ENCODE peak calls at places on chromosomes 4 and X, in six cellular contexts. S is adipocyte, J is tibial artery, G is trophoblast cell, F is GM23248, O is breast epithelium. E is an unnamed sample.

GRCh38 chrX:65273152-65273551 is 261.4 kb downstream of the LAS1L start:
- DNase-seq in S (no peak), J (no peak), G (no peak), F (no peak), O (no peak), E (no peak)

GRCh38 chr4:165070560-165070959 is 16.9 kb downstream of the TRIM75 start:
- DNase-seq in S (no peak), J (no peak), G (no peak), F (no peak), O (no peak), E (no peak)

GRCh38 chr4:3212391-3213100 is 36.4 kb upstream of the MSANTD1 start:
- DNase-seq in S (no peak), J (peak; percentile 9), G (no peak), F (no peak), O (no peak), E (peak; percentile 5)

GRCh38 chr4:149708513-149709175 is 107.0 kb downstream of the IQCM start:
- DNase-seq in S (peak; percentile 18), J (no peak), G (no peak), F (peak; percentile 71), O (no peak), E (no peak)

GRCh38 chr4:47856713-47857112 is 18.8 kb upstream of the CORIN start:
- DNase-seq in S (no peak), J (no peak), G (no peak), F (no peak), O (no peak), E (no peak)

GRCh38 chr4:80336582-80336981 is 1.1 kb downstream of the CFAP299 start:
- DNase-seq in S (peak; percentile 56), J (no peak), G (peak; percentile 21), F (peak; percentile 56), O (no peak), E (peak; percentile 32)

GRCh38 chr4:159101983-159102622 is 776 bp upstream of the RAPGEF2 start:
- DNase-seq in S (peak; percentile 13), J (no peak), G (peak; percentile 5), F (peak; percentile 41), O (no peak), E (no peak)

GRCh38 chr4:41060352-41061318 is 153.7 kb downstream of the APBB2 start:
- DNase-seq in S (no peak), J (no peak), G (no peak), F (peak; percentile 62), O (no peak), E (no peak)

GRCh38 chr4:15586046-15586445 is 69.1 kb downstream of the FBXL5 start:
- DNase-seq in S (peak; percentile 33), J (no peak), G (no peak), F (peak; percentile 4), O (no peak), E (no peak)

GRCh38 chr4:161428180-161428965 is 735.4 kb downstream of the FSTL5 start:
- DNase-seq in S (no peak), J (no peak), G (no peak), F (no peak), O (no peak), E (no peak)

GRCh38 chr4:182770969-182771330 is 146.2 kb downstream of the DCTD start:
- DNase-seq in S (no peak), J (no peak), G (no peak), F (no peak), O (no peak), E (no peak)

GRCh38 chrX:4547218-4547836 is 833.9 kb upstream of the PRKX start:
- DNase-seq in S (peak; percentile 57), J (no peak), G (peak; percentile 19), F (peak; percentile 21), O (no peak), E (peak; percentile 31)

DNA sequence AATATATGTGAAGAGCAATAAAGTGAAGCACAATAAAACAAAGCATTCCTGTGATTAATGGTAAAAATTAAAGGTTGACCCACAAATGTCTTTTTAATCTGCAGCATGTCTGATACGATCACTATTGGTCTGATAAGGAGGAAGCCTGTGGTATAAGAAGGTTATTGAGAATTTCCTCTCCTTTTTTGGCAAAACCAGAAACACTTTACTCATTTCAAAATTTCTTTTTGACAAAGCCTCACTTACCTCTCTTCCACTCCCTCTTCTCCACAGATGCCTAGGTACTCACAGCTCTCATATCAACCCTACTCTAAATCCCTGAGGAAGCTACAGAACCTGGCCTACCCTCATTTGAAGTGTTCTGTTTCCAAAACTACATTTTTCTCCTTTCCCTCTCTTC is 56.1 kb downstream of the TSPAN5 start:
- DNase-seq in S (no peak), J (no peak), G (no peak), F (no peak), O (no peak), E (no peak)
- H3K4me1 ChIP-seq in S (peaks cover 3% of the 10 kb centered on the region), J (no peaks in the 10 kb centered on the region), G (no peaks in the 10 kb centered on the region), F (peaks cover 22% of the 10 kb centered on the region), O (no peaks in the 10 kb centered on the region), E (peaks cover 6% of the 10 kb centered on the region)

DNA sequence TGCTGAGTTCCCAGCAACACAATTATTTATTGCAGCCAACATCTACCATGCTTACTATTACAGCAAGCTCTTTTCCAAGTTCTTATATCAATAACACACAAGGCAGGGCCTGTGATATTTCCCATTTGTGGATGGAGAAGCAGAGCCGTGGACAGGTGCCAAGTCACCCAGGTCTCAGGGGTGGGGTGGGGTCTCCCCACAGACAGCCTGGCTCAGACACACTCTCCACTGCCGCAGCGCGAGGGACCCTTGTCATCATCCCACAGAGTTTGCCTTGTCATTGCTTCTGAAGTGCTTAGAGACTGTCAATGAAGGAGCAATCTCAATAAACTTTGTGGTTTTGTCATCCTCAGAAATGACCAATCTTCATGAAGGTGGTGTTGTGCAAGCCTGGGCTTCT is 76.1 kb downstream of the SORBS2 start:
- DNase-seq in S (no peak), J (no peak), G (no peak), F (no peak), O (no peak), E (no peak)
- H3K4me1 ChIP-seq in S (peaks cover 19% of the 10 kb centered on the region), J (peaks cover 66% of the 10 kb centered on the region), G (no peaks in the 10 kb centered on the region), F (no peaks in the 10 kb centered on the region), O (no peaks in the 10 kb centered on the region), E (no peaks in the 10 kb centered on the region)

GRCh38 chr4:76084542-76084941 is 10.0 kb downstream of the ART3 start:
- DNase-seq in S (no peak), J (no peak), G (no peak), F (no peak), O (no peak), E (no peak)

GRCh38 chr4:76083386-76083785 is 8.9 kb downstream of the ART3 start:
- DNase-seq in S (no peak), J (no peak), G (no peak), F (no peak), O (no peak), E (no peak)

GRCh38 chr4:76090241-76090691 is 15.8 kb downstream of the ART3 start:
- DNase-seq in S (peak; percentile 75), J (no peak), G (peak; percentile 91), F (peak; percentile 88), O (peak; percentile 27), E (no peak)

GRCh38 chr4:76088719-76089118 is 14.2 kb downstream of the ART3 start:
- DNase-seq in S (no peak), J (no peak), G (no peak), F (no peak), O (no peak), E (no peak)

DNA sequence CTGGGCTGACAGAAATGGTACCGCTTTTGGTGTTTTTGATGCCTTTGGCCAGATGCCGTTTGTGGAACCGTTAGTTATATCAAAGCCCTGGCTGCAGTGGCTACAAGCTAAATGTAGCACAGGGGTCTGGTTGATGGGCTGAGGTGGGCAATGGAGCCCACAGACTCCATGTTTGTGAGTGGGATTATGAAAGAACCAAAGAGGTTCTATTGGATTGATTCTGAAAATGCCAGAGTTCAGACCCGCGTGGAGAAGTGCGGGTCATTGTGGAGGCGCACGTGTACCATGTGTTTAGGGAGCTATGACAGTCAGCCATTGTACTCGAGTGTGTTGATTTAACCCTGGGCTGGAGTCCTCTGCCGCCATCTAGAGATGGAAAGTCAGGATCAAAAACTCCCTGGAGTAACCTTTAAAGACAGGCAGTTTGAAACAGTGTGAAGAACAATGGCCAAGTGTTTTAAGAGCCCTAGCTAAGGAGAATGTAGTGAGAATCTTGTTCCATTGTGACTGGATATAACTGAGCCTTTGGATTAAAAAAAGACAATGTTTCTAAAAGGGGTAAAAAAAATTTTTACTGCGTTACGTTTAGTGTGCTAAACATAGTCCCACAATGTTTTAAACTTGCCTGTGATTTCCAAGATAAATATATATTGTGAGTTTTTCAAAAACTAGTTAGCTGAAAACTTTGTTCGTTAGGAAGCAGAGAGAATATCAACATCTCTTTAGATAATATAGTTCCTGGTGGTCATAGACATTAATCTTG is 12.7 kb downstream of the ART3 start:
- DNase-seq in S (peak; percentile 69), J (no peak), G (peak; percentile 35), F (peak; percentile 79), O (peak; percentile 45), E (peak; percentile 67)
- H3K4me1 ChIP-seq in S (peaks cover 10% of the 10 kb centered on the region), J (peaks cover 7% of the 10 kb centered on the region), G (no peaks in the 10 kb centered on the region), F (peaks cover 16% of the 10 kb centered on the region), O (peaks cover 4% of the 10 kb centered on the region), E (no peaks in the 10 kb centered on the region)

DNA sequence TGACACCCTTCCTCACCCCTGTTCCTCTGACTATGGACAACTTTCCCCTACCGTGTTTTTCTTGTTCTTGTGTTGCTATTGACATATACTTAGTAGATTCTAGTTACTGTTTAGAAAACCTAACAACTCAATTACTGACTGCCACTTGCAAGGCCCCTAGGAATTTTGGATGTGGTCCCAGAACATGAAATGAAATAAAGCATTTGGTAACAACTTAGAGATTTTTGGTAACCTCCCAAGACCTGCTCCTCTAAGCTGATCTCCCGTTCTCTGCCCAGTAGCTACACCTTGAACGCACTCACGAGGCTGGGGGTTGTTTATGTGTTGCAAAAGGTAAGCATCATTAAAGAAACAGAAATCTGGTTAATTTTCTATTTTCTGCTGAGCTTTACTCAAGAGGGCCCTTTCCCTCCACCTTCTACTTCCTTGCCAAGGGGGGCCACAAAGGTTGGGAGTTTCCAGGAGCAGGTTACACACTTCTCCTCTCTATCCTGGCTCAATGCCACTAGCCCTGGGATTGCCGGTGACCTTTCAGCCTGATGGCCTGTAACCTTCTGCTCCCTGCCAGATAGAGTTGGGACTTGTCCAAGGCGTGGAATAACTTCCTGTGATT is 20.5 kb downstream of the GAB3 start:
- DNase-seq in S (peak; percentile 83), J (no peak), G (no peak), F (peak; percentile 72), O (no peak), E (no peak)
- H3K4me1 ChIP-seq in S (peaks cover 83% of the 10 kb centered on the region), J (peaks cover 52% of the 10 kb centered on the region), G (no peaks in the 10 kb centered on the region), F (peaks cover 69% of the 10 kb centered on the region), O (no peaks in the 10 kb centered on the region), E (no peaks in the 10 kb centered on the region)